ENCODE peak calls at places on chromosomes 13 and 19, in seven cellular contexts. One of them, this sample, is unnamed.

GRCh38 chr13:106595623-106596022 is 27.7 kb upstream of the ARGLU1 start:
- DNase-seq in heart right ventricle: peak; percentile 14
- DNase-seq in neural progenitor cell: no peak
- DNase-seq in cardiac muscle cell: no peak
- DNase-seq in colonic mucosa: no peak
- DNase-seq in CD8-positive, alpha-beta T cell: no peak
- DNase-seq in body of pancreas: no peak
- DNase-seq in this sample: no peak

GRCh38 chr13:45297456-45298205 is 43.4 kb downstream of the TPT1 start:
- DNase-seq in heart right ventricle: no peak
- DNase-seq in neural progenitor cell: no peak
- DNase-seq in cardiac muscle cell: no peak
- DNase-seq in colonic mucosa: no peak
- DNase-seq in CD8-positive, alpha-beta T cell: no peak
- DNase-seq in body of pancreas: no peak
- DNase-seq in this sample: no peak

GRCh38 chr13:93256998-93257397 is 30.4 kb downstream of the GPC6 start:
- DNase-seq in heart right ventricle: no peak
- DNase-seq in neural progenitor cell: no peak
- DNase-seq in cardiac muscle cell: no peak
- DNase-seq in colonic mucosa: no peak
- DNase-seq in CD8-positive, alpha-beta T cell: no peak
- DNase-seq in body of pancreas: no peak
- DNase-seq in this sample: no peak

GRCh38 chr19:8334458-8335342 is 8.4 kb downstream of the KANK3 start:
- DNase-seq in heart right ventricle: no peak
- DNase-seq in neural progenitor cell: peak; percentile 95
- DNase-seq in cardiac muscle cell: peak; percentile 72
- DNase-seq in colonic mucosa: peak; percentile 59
- DNase-seq in CD8-positive, alpha-beta T cell: no peak
- DNase-seq in body of pancreas: peak; percentile 45
- DNase-seq in this sample: peak; percentile 67

GRCh38 chr19:41570639-41571112 is 5.3 kb upstream of the CEACAM21 start:
- DNase-seq in heart right ventricle: peak; percentile 76
- DNase-seq in neural progenitor cell: peak; percentile 88
- DNase-seq in cardiac muscle cell: peak; percentile 78
- DNase-seq in colonic mucosa: peak; percentile 75
- DNase-seq in CD8-positive, alpha-beta T cell: peak; percentile 69
- DNase-seq in body of pancreas: peak; percentile 80
- DNase-seq in this sample: peak; percentile 76

GRCh38 chr13:71828117-71828516 is 38.9 kb downstream of the DACH1 start:
- DNase-seq in heart right ventricle: no peak
- DNase-seq in neural progenitor cell: no peak
- DNase-seq in cardiac muscle cell: peak; percentile 7
- DNase-seq in colonic mucosa: no peak
- DNase-seq in CD8-positive, alpha-beta T cell: no peak
- DNase-seq in body of pancreas: no peak
- DNase-seq in this sample: no peak

GRCh38 chr13:21988624-21989023 is 317.8 kb downstream of the FGF9 start:
- DNase-seq in heart right ventricle: no peak
- DNase-seq in neural progenitor cell: no peak
- DNase-seq in cardiac muscle cell: no peak
- DNase-seq in colonic mucosa: no peak
- DNase-seq in CD8-positive, alpha-beta T cell: no peak
- DNase-seq in body of pancreas: no peak
- DNase-seq in this sample: no peak

GRCh38 chr19:55368701-55369563 is 1.3 kb downstream of the IL11 start:
- DNase-seq in heart right ventricle: no peak
- DNase-seq in neural progenitor cell: peak; percentile 63
- DNase-seq in cardiac muscle cell: no peak
- DNase-seq in colonic mucosa: no peak
- DNase-seq in CD8-positive, alpha-beta T cell: no peak
- DNase-seq in body of pancreas: no peak
- DNase-seq in this sample: no peak

GRCh38 chr13:113939905-113940339 is 34.0 kb downstream of the C13orf46 start:
- DNase-seq in heart right ventricle: no peak
- DNase-seq in neural progenitor cell: no peak
- DNase-seq in cardiac muscle cell: no peak
- DNase-seq in colonic mucosa: no peak
- DNase-seq in CD8-positive, alpha-beta T cell: no peak
- DNase-seq in body of pancreas: no peak
- DNase-seq in this sample: peak; percentile 59

GRCh38 chr19:46748325-46749109 is 2.3 kb upstream of the STRN4 start:
- DNase-seq in heart right ventricle: peak; percentile 64
- DNase-seq in neural progenitor cell: peak; percentile 87
- DNase-seq in cardiac muscle cell: peak; percentile 78
- DNase-seq in colonic mucosa: peak; percentile 80
- DNase-seq in CD8-positive, alpha-beta T cell: peak; percentile 54
- DNase-seq in body of pancreas: peak; percentile 71
- DNase-seq in this sample: peak; percentile 50

GRCh38 chr19:15110418-15110815 is 3.2 kb downstream of the SYDE1 start:
- DNase-seq in heart right ventricle: no peak
- DNase-seq in neural progenitor cell: no peak
- DNase-seq in cardiac muscle cell: no peak
- DNase-seq in colonic mucosa: no peak
- DNase-seq in CD8-positive, alpha-beta T cell: no peak
- DNase-seq in body of pancreas: no peak
- DNase-seq in this sample: no peak

GRCh38 chr19:49080392-49080791 is 4.9 kb upstream of the SNRNP70 start:
- DNase-seq in heart right ventricle: no peak
- DNase-seq in neural progenitor cell: no peak
- DNase-seq in cardiac muscle cell: no peak
- DNase-seq in colonic mucosa: no peak
- DNase-seq in CD8-positive, alpha-beta T cell: no peak
- DNase-seq in body of pancreas: no peak
- DNase-seq in this sample: no peak

GRCh38 chr19:33472696-33473624 is 48.6 kb downstream of the PEPD start:
- DNase-seq in heart right ventricle: no peak
- DNase-seq in neural progenitor cell: no peak
- DNase-seq in cardiac muscle cell: no peak
- DNase-seq in colonic mucosa: no peak
- DNase-seq in CD8-positive, alpha-beta T cell: no peak
- DNase-seq in body of pancreas: no peak
- DNase-seq in this sample: no peak

GRCh38 chr13:60974296-60974695 is 441.4 kb downstream of the PCDH20 start:
- DNase-seq in heart right ventricle: no peak
- DNase-seq in neural progenitor cell: peak; percentile 3
- DNase-seq in cardiac muscle cell: no peak
- DNase-seq in colonic mucosa: no peak
- DNase-seq in CD8-positive, alpha-beta T cell: no peak
- DNase-seq in body of pancreas: no peak
- DNase-seq in this sample: no peak

GRCh38 chr13:81480634-81481033 is 1139.7 kb upstream of the SPRY2 start:
- DNase-seq in heart right ventricle: no peak
- DNase-seq in neural progenitor cell: no peak
- DNase-seq in cardiac muscle cell: peak; percentile 2
- DNase-seq in colonic mucosa: no peak
- DNase-seq in CD8-positive, alpha-beta T cell: no peak
- DNase-seq in body of pancreas: no peak
- DNase-seq in this sample: peak; percentile 1

GRCh38 chr19:47663435-47663910 is 49.7 kb upstream of the EHD2 start:
- DNase-seq in heart right ventricle: no peak
- DNase-seq in neural progenitor cell: no peak
- DNase-seq in cardiac muscle cell: no peak
- DNase-seq in colonic mucosa: no peak
- DNase-seq in CD8-positive, alpha-beta T cell: no peak
- DNase-seq in body of pancreas: no peak
- DNase-seq in this sample: peak; percentile 11

GRCh38 chr13:74061939-74062595 is 72.1 kb downstream of the KLF12 start:
- DNase-seq in heart right ventricle: no peak
- DNase-seq in neural progenitor cell: no peak
- DNase-seq in cardiac muscle cell: peak; percentile 36
- DNase-seq in colonic mucosa: no peak
- DNase-seq in CD8-positive, alpha-beta T cell: no peak
- DNase-seq in body of pancreas: no peak
- DNase-seq in this sample: peak; percentile 54

GRCh38 chr19:35869327-35870123 is 1.2 kb downstream of the APLP1 start:
- DNase-seq in heart right ventricle: peak; percentile 53
- DNase-seq in neural progenitor cell: peak; percentile 99
- DNase-seq in cardiac muscle cell: peak; percentile 94
- DNase-seq in colonic mucosa: peak; percentile 71
- DNase-seq in CD8-positive, alpha-beta T cell: peak; percentile 58
- DNase-seq in body of pancreas: peak; percentile 85
- DNase-seq in this sample: peak; percentile 54

GRCh38 chr19:39297931-39298634 is 1.9 kb downstream of the IFNL1 start:
- DNase-seq in heart right ventricle: no peak
- DNase-seq in neural progenitor cell: no peak
- DNase-seq in cardiac muscle cell: no peak
- DNase-seq in colonic mucosa: no peak
- DNase-seq in CD8-positive, alpha-beta T cell: peak; percentile 44
- DNase-seq in body of pancreas: no peak
- DNase-seq in this sample: peak; percentile 50

GRCh38 chr13:49539313-49539712 is 43.6 kb downstream of the PHF11 start:
- DNase-seq in heart right ventricle: no peak
- DNase-seq in neural progenitor cell: no peak
- DNase-seq in cardiac muscle cell: no peak
- DNase-seq in colonic mucosa: no peak
- DNase-seq in CD8-positive, alpha-beta T cell: no peak
- DNase-seq in body of pancreas: no peak
- DNase-seq in this sample: no peak
- H3K27ac ChIP-seq in heart right ventricle: peak overlapping the region; percentile 68
- H3K27ac ChIP-seq in neural progenitor cell: no peak overlapping the region
- H3K27ac ChIP-seq in cardiac muscle cell: no peak overlapping the region
- H3K27ac ChIP-seq in colonic mucosa: no peak overlapping the region
- H3K27ac ChIP-seq in CD8-positive, alpha-beta T cell: no peak overlapping the region
- H3K27ac ChIP-seq in body of pancreas: no peak overlapping the region
- H3K27ac ChIP-seq in this sample: no peak overlapping the region

DNA sequence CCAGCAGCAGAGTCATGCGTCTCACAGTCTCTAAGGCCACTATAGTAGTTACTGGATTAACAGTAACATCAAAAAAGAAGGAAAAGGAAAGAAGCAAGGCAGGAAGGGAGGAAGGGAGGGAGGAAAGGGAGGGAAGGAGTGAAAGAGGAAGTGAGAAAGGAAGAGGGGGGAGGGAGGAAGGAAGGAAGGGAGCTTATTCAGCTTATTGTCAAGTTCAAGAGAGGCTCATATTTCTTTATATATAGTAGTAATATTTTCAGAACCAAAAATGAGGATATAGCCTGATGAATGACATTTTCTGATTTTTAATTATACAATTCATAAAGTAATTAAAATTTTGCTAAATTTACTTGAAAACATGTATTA is 17.7 kb upstream of the RUBCNL start:
- DNase-seq in heart right ventricle: no peak
- DNase-seq in neural progenitor cell: no peak
- DNase-seq in cardiac muscle cell: no peak
- DNase-seq in colonic mucosa: no peak
- DNase-seq in CD8-positive, alpha-beta T cell: no peak
- DNase-seq in body of pancreas: no peak
- DNase-seq in this sample: no peak
- H3K4me3 ChIP-seq in heart right ventricle: no peak overlapping the region
- H3K4me3 ChIP-seq in neural progenitor cell: no peak overlapping the region
- H3K4me3 ChIP-seq in cardiac muscle cell: no peak overlapping the region
- H3K4me3 ChIP-seq in colonic mucosa: no peak overlapping the region
- H3K4me3 ChIP-seq in CD8-positive, alpha-beta T cell: no peak overlapping the region
- H3K4me3 ChIP-seq in body of pancreas: no peak overlapping the region
- H3K4me3 ChIP-seq in this sample: no peak overlapping the region

GRCh38 chr13:100547805-100548204 is 40.8 kb downstream of the GGACT start:
- DNase-seq in heart right ventricle: no peak
- DNase-seq in neural progenitor cell: no peak
- DNase-seq in cardiac muscle cell: peak; percentile 34
- DNase-seq in colonic mucosa: no peak
- DNase-seq in CD8-positive, alpha-beta T cell: no peak
- DNase-seq in body of pancreas: peak; percentile 41
- DNase-seq in this sample: no peak
- H3K27ac ChIP-seq in heart right ventricle: no peak overlapping the region
- H3K27ac ChIP-seq in neural progenitor cell: no peak overlapping the region
- H3K27ac ChIP-seq in cardiac muscle cell: no peak overlapping the region
- H3K27ac ChIP-seq in colonic mucosa: no peak overlapping the region
- H3K27ac ChIP-seq in CD8-positive, alpha-beta T cell: no peak overlapping the region
- H3K27ac ChIP-seq in body of pancreas: peak overlapping the region; percentile 65
- H3K27ac ChIP-seq in this sample: no peak overlapping the region

GRCh38 chr19:1652471-1653299 is at the start of gene TCF3:
- DNase-seq in heart right ventricle: peak; percentile 97
- DNase-seq in neural progenitor cell: peak; percentile 98
- DNase-seq in cardiac muscle cell: peak; percentile 99
- DNase-seq in colonic mucosa: peak; percentile 98
- DNase-seq in CD8-positive, alpha-beta T cell: peak; percentile 98
- DNase-seq in body of pancreas: peak; percentile 99
- DNase-seq in this sample: peak; percentile 99
- H3K4me3 ChIP-seq in heart right ventricle: peak within 1 kb of the TSS; percentile 93
- H3K4me3 ChIP-seq in neural progenitor cell: peak within 1 kb of the TSS; percentile 100
- H3K4me3 ChIP-seq in cardiac muscle cell: peak within 1 kb of the TSS; percentile 100
- H3K4me3 ChIP-seq in colonic mucosa: peak within 1 kb of the TSS; percentile 97
- H3K4me3 ChIP-seq in CD8-positive, alpha-beta T cell: peak within 1 kb of the TSS; percentile 87
- H3K4me3 ChIP-seq in body of pancreas: peak within 1 kb of the TSS; percentile 65
- H3K4me3 ChIP-seq in this sample: peak within 1 kb of the TSS; percentile 90

GRCh38 chr19:44625531-44626066 is 12.2 kb downstream of the IGSF23 start:
- DNase-seq in heart right ventricle: no peak
- DNase-seq in neural progenitor cell: no peak
- DNase-seq in cardiac muscle cell: no peak
- DNase-seq in colonic mucosa: no peak
- DNase-seq in CD8-positive, alpha-beta T cell: no peak
- DNase-seq in body of pancreas: no peak
- DNase-seq in this sample: no peak
- H3K27ac ChIP-seq in heart right ventricle: no peak overlapping the region
- H3K27ac ChIP-seq in neural progenitor cell: no peak overlapping the region
- H3K27ac ChIP-seq in cardiac muscle cell: no peak overlapping the region
- H3K27ac ChIP-seq in colonic mucosa: no peak overlapping the region
- H3K27ac ChIP-seq in CD8-positive, alpha-beta T cell: no peak overlapping the region
- H3K27ac ChIP-seq in body of pancreas: peak overlapping the region; percentile 34
- H3K27ac ChIP-seq in this sample: no peak overlapping the region

DNA sequence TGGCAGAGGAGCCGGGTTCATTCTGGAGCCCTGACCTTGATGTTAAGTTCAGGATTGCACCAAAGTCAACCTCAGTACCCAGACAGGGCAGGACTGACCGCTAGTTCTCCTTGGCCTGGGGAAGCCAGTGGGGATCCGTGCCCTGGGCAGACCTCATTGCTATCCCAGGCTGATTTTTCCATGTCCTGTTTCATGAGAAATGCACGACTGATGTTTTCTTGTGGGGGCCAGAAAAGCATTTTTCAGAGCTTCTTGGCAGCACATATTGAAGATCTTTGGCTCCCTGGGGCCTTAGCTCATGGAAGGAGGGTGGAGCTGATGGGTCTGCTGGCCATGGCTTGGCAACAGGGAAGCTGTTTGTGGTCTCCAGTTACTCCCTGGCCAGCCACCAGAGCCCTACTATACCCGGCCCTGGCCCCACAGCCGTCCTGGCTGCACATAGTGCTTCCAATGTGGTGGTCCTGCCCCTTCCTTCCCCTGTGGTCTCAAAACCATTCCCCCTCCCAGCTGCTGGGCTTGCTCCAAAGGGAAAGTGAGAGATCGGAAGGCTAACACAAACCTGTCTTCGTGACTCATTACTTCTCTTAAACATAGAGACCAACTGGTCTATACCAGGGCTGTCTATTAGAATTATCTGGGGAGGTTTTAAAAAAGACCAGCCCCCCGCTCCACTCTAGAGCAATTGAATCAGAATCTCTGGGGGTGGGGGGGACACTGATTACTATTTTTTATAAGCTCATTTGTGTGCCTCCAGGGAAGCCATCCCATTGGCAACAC is 11.3 kb downstream of the IL17D start:
- DNase-seq in heart right ventricle: peak; percentile 60
- DNase-seq in neural progenitor cell: no peak
- DNase-seq in cardiac muscle cell: no peak
- DNase-seq in colonic mucosa: no peak
- DNase-seq in CD8-positive, alpha-beta T cell: no peak
- DNase-seq in body of pancreas: no peak
- DNase-seq in this sample: no peak
- H3K4me3 ChIP-seq in heart right ventricle: no peak overlapping the region
- H3K4me3 ChIP-seq in neural progenitor cell: no peak overlapping the region
- H3K4me3 ChIP-seq in cardiac muscle cell: no peak overlapping the region
- H3K4me3 ChIP-seq in colonic mucosa: no peak overlapping the region
- H3K4me3 ChIP-seq in CD8-positive, alpha-beta T cell: no peak overlapping the region
- H3K4me3 ChIP-seq in body of pancreas: no peak overlapping the region
- H3K4me3 ChIP-seq in this sample: no peak overlapping the region

This sample was measured in small intestine.